ENCODE peak calls at places on chromosomes 7 and 10, in nine cellular contexts. One of them, this sample, is unnamed.

GRCh38 chr10:13309792-13310191 is 9.9 kb upstream of the PHYH start:
- DNase-seq in choroid plexus epithelial cell: no peak
- DNase-seq in tibial nerve: no peak
- DNase-seq in A549: no peak
- DNase-seq in kidney: no peak
- DNase-seq in left lung: no peak
- DNase-seq in AG10803: no peak
- DNase-seq in heart right ventricle: no peak
- DNase-seq in tibial artery: no peak
- DNase-seq in this sample: no peak

GRCh38 chr10:96125142-96125515 is 5.0 kb upstream of the ZNF518A start:
- DNase-seq in choroid plexus epithelial cell: peak
- DNase-seq in tibial nerve: no peak
- DNase-seq in A549: no peak
- DNase-seq in kidney: no peak
- DNase-seq in left lung: no peak
- DNase-seq in AG10803: no peak
- DNase-seq in heart right ventricle: no peak
- DNase-seq in tibial artery: no peak
- DNase-seq in this sample: no peak

GRCh38 chr10:84138478-84139125 is 707 bp upstream of the GHITM start:
- DNase-seq in choroid plexus epithelial cell: peak
- DNase-seq in tibial nerve: no peak
- DNase-seq in A549: peak
- DNase-seq in kidney: no peak
- DNase-seq in left lung: no peak
- DNase-seq in AG10803: no peak
- DNase-seq in heart right ventricle: peak
- DNase-seq in tibial artery: no peak
- DNase-seq in this sample: no peak

GRCh38 chr7:151391358-151391730 is 18.5 kb downstream of the WDR86 start:
- DNase-seq in choroid plexus epithelial cell: no peak
- DNase-seq in tibial nerve: no peak
- DNase-seq in A549: no peak
- DNase-seq in kidney: no peak
- DNase-seq in left lung: no peak
- DNase-seq in AG10803: no peak
- DNase-seq in heart right ventricle: no peak
- DNase-seq in tibial artery: no peak
- DNase-seq in this sample: no peak

GRCh38 chr10:31602541-31603244 is 283.7 kb downstream of the ZEB1 start:
- DNase-seq in choroid plexus epithelial cell: peak
- DNase-seq in tibial nerve: peak
- DNase-seq in A549: peak
- DNase-seq in kidney: peak
- DNase-seq in left lung: peak
- DNase-seq in AG10803: peak
- DNase-seq in heart right ventricle: peak
- DNase-seq in tibial artery: peak
- DNase-seq in this sample: peak

GRCh38 chr7:74481458-74482324 is 28.0 kb downstream of the GTF2IRD1 start:
- DNase-seq in choroid plexus epithelial cell: peak
- DNase-seq in tibial nerve: no peak
- DNase-seq in A549: peak
- DNase-seq in kidney: no peak
- DNase-seq in left lung: no peak
- DNase-seq in AG10803: peak
- DNase-seq in heart right ventricle: no peak
- DNase-seq in tibial artery: no peak
- DNase-seq in this sample: no peak

GRCh38 chr7:28656529-28656928 is 244.2 kb downstream of the CREB5 start:
- DNase-seq in choroid plexus epithelial cell: no peak
- DNase-seq in tibial nerve: no peak
- DNase-seq in A549: no peak
- DNase-seq in kidney: no peak
- DNase-seq in left lung: no peak
- DNase-seq in AG10803: no peak
- DNase-seq in heart right ventricle: no peak
- DNase-seq in tibial artery: no peak
- DNase-seq in this sample: no peak

GRCh38 chr7:8442295-8442813 is 8.9 kb downstream of the NXPH1 start:
- DNase-seq in choroid plexus epithelial cell: no peak
- DNase-seq in tibial nerve: no peak
- DNase-seq in A549: no peak
- DNase-seq in kidney: peak
- DNase-seq in left lung: no peak
- DNase-seq in AG10803: no peak
- DNase-seq in heart right ventricle: no peak
- DNase-seq in tibial artery: no peak
- DNase-seq in this sample: no peak

DNA sequence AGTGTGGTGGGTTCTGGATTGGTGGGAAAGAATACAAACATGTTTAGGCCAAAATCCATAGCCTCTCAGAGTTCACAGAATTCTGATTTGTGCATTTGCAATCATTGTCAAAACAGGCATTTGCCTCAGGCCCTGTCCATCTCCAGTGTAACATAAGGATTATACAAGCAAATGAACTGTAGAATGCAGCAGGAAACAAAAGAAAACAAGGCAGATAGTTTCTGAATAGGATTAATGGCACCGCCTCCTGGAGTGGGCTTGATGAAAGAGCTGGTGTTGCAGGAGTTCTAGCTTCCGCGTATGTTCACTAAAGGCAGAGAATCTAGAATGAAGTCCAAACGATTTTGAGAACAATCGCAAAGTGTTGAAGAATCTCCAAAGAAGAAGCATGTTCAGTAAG is 11.3 kb upstream of the MPP7 start:
- DNase-seq in choroid plexus epithelial cell: no peak
- DNase-seq in tibial nerve: no peak
- DNase-seq in A549: no peak
- DNase-seq in kidney: no peak
- DNase-seq in left lung: no peak
- DNase-seq in AG10803: no peak
- DNase-seq in heart right ventricle: no peak
- DNase-seq in tibial artery: no peak
- DNase-seq in this sample: no peak
- TF ChIP-seq CTCF in choroid plexus epithelial cell: no peak
- TF ChIP-seq CTCF in tibial nerve: no peak
- TF ChIP-seq CTCF in A549: no peak
- TF ChIP-seq CTCF in kidney: no peak
- TF ChIP-seq CTCF in left lung: no peak
- TF ChIP-seq CTCF in AG10803: no peak
- TF ChIP-seq CTCF in heart right ventricle: no peak
- TF ChIP-seq CTCF in tibial artery: no peak
- TF ChIP-seq CTCF in this sample: no peak

GRCh38 chr10:91614254-91614624 is 18.6 kb downstream of the PPP1R3C start:
- DNase-seq in choroid plexus epithelial cell: peak
- DNase-seq in tibial nerve: no peak
- DNase-seq in A549: no peak
- DNase-seq in kidney: no peak
- DNase-seq in left lung: no peak
- DNase-seq in AG10803: peak
- DNase-seq in heart right ventricle: no peak
- DNase-seq in tibial artery: no peak
- DNase-seq in this sample: peak

GRCh38 chr10:91610444-91610843 is 22.4 kb downstream of the PPP1R3C start:
- DNase-seq in choroid plexus epithelial cell: no peak
- DNase-seq in tibial nerve: no peak
- DNase-seq in A549: no peak
- DNase-seq in kidney: no peak
- DNase-seq in left lung: no peak
- DNase-seq in AG10803: peak
- DNase-seq in heart right ventricle: no peak
- DNase-seq in tibial artery: no peak
- DNase-seq in this sample: no peak

GRCh38 chr10:91610919-91611318 is 22.0 kb downstream of the PPP1R3C start:
- DNase-seq in choroid plexus epithelial cell: no peak
- DNase-seq in tibial nerve: no peak
- DNase-seq in A549: no peak
- DNase-seq in kidney: no peak
- DNase-seq in left lung: no peak
- DNase-seq in AG10803: no peak
- DNase-seq in heart right ventricle: no peak
- DNase-seq in tibial artery: no peak
- DNase-seq in this sample: no peak

GRCh38 chr10:91616124-91616523 is 16.7 kb downstream of the PPP1R3C start:
- DNase-seq in choroid plexus epithelial cell: peak
- DNase-seq in tibial nerve: no peak
- DNase-seq in A549: no peak
- DNase-seq in kidney: no peak
- DNase-seq in left lung: no peak
- DNase-seq in AG10803: peak
- DNase-seq in heart right ventricle: no peak
- DNase-seq in tibial artery: no peak
- DNase-seq in this sample: peak

DNA sequence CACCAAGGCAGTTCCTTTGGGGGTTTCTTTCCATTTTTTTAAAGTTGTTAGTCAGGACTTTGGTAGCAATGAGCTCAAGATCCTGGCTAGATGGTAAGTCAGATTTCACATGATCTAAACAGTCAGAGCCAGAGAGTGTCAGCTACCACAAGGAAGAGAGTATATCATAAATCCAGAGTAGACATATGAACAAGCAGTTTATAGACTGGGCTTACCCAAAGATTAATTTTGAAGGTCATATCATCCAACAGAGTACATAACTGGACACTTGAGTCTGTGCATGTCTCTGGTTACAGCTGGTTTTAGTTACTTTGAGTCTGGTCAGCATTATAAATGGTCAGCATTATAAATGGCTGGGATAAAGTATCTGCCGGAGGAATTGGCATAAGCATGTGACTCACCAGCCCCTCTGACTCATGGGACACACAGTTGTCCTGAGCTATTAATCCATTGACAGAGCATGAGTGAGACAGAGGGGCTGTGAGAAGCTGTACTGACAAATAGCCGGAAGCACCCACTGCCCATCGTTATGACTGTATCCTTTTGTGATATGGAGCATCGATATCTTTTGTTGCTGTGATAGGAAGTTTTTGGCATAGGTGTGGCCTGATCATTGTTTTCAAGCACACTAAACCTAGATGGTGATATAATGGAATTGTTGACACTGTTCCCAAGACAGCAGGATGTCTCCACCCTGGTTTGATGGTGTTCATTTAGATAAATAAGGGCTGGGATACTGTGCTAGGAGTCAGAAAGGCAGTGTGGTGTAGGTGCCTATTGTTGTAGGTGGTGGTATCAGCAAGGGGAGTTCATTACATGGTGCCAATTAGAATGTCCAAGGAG is 19.2 kb downstream of the PPP1R3C start:
- DNase-seq in choroid plexus epithelial cell: peak
- DNase-seq in tibial nerve: no peak
- DNase-seq in A549: peak
- DNase-seq in kidney: no peak
- DNase-seq in left lung: no peak
- DNase-seq in AG10803: peak
- DNase-seq in heart right ventricle: no peak
- DNase-seq in tibial artery: no peak
- DNase-seq in this sample: peak
- H3K4me3 ChIP-seq in choroid plexus epithelial cell: no peak
- H3K4me3 ChIP-seq in tibial nerve: no peak
- H3K4me3 ChIP-seq in A549: no peak
- H3K4me3 ChIP-seq in kidney: no peak
- H3K4me3 ChIP-seq in left lung: no peak
- H3K4me3 ChIP-seq in AG10803: no peak
- H3K4me3 ChIP-seq in heart right ventricle: no peak
- H3K4me3 ChIP-seq in tibial artery: no peak
- H3K4me3 ChIP-seq in this sample: no peak

GRCh38 chr10:7526017-7526400 is 115.2 kb upstream of the SFMBT2 start:
- DNase-seq in choroid plexus epithelial cell: no peak
- DNase-seq in tibial nerve: no peak
- DNase-seq in A549: no peak
- DNase-seq in kidney: no peak
- DNase-seq in left lung: no peak
- DNase-seq in AG10803: no peak
- DNase-seq in heart right ventricle: no peak
- DNase-seq in tibial artery: no peak
- DNase-seq in this sample: no peak

GRCh38 chr10:7532723-7533498 is 122.1 kb upstream of the SFMBT2 start:
- DNase-seq in choroid plexus epithelial cell: no peak
- DNase-seq in tibial nerve: no peak
- DNase-seq in A549: no peak
- DNase-seq in kidney: no peak
- DNase-seq in left lung: no peak
- DNase-seq in AG10803: no peak
- DNase-seq in heart right ventricle: no peak
- DNase-seq in tibial artery: no peak
- DNase-seq in this sample: no peak

GRCh38 chr10:7525314-7526016 is 114.6 kb upstream of the SFMBT2 start:
- DNase-seq in choroid plexus epithelial cell: peak
- DNase-seq in tibial nerve: peak
- DNase-seq in A549: peak
- DNase-seq in kidney: no peak
- DNase-seq in left lung: no peak
- DNase-seq in AG10803: peak
- DNase-seq in heart right ventricle: no peak
- DNase-seq in tibial artery: no peak
- DNase-seq in this sample: peak

GRCh38 chr10:7527468-7527867 is 116.6 kb upstream of the SFMBT2 start:
- DNase-seq in choroid plexus epithelial cell: no peak
- DNase-seq in tibial nerve: no peak
- DNase-seq in A549: no peak
- DNase-seq in kidney: no peak
- DNase-seq in left lung: no peak
- DNase-seq in AG10803: no peak
- DNase-seq in heart right ventricle: no peak
- DNase-seq in tibial artery: no peak
- DNase-seq in this sample: no peak

GRCh38 chr10:7529638-7530037 is 118.8 kb upstream of the SFMBT2 start:
- DNase-seq in choroid plexus epithelial cell: no peak
- DNase-seq in tibial nerve: no peak
- DNase-seq in A549: peak
- DNase-seq in kidney: peak
- DNase-seq in left lung: no peak
- DNase-seq in AG10803: peak
- DNase-seq in heart right ventricle: no peak
- DNase-seq in tibial artery: no peak
- DNase-seq in this sample: no peak
- TF ChIP-seq CTCF in choroid plexus epithelial cell: peak
- TF ChIP-seq CTCF in tibial nerve: no peak
- TF ChIP-seq CTCF in A549: peak
- TF ChIP-seq CTCF in kidney: peak
- TF ChIP-seq CTCF in left lung: no peak
- TF ChIP-seq CTCF in AG10803: peak
- TF ChIP-seq CTCF in heart right ventricle: peak
- TF ChIP-seq CTCF in tibial artery: peak
- TF ChIP-seq CTCF in this sample: no peak

GRCh38 chr7:114415054-114415997 is 711 bp downstream of the FOXP2 start:
- DNase-seq in choroid plexus epithelial cell: no peak
- DNase-seq in tibial nerve: no peak
- DNase-seq in A549: no peak
- DNase-seq in kidney: no peak
- DNase-seq in left lung: no peak
- DNase-seq in AG10803: no peak
- DNase-seq in heart right ventricle: no peak
- DNase-seq in tibial artery: no peak
- DNase-seq in this sample: no peak

GRCh38 chr7:114414151-114415053 is at the start of gene FOXP2:
- DNase-seq in choroid plexus epithelial cell: peak
- DNase-seq in tibial nerve: no peak
- DNase-seq in A549: peak
- DNase-seq in kidney: no peak
- DNase-seq in left lung: no peak
- DNase-seq in AG10803: peak
- DNase-seq in heart right ventricle: no peak
- DNase-seq in tibial artery: no peak
- DNase-seq in this sample: no peak

GRCh38 chr7:114412548-114412947 is 2.1 kb upstream of the FOXP2 start:
- DNase-seq in choroid plexus epithelial cell: no peak
- DNase-seq in tibial nerve: no peak
- DNase-seq in A549: no peak
- DNase-seq in kidney: no peak
- DNase-seq in left lung: no peak
- DNase-seq in AG10803: no peak
- DNase-seq in heart right ventricle: no peak
- DNase-seq in tibial artery: no peak
- DNase-seq in this sample: no peak

GRCh38 chr7:114416089-114416990 is 1.7 kb downstream of the FOXP2 start:
- DNase-seq in choroid plexus epithelial cell: no peak
- DNase-seq in tibial nerve: no peak
- DNase-seq in A549: no peak
- DNase-seq in kidney: no peak
- DNase-seq in left lung: no peak
- DNase-seq in AG10803: no peak
- DNase-seq in heart right ventricle: no peak
- DNase-seq in tibial artery: no peak
- DNase-seq in this sample: no peak

GRCh38 chr7:114413741-114414140 is 874 bp upstream of the FOXP2 start:
- DNase-seq in choroid plexus epithelial cell: no peak
- DNase-seq in tibial nerve: no peak
- DNase-seq in A549: no peak
- DNase-seq in kidney: no peak
- DNase-seq in left lung: no peak
- DNase-seq in AG10803: no peak
- DNase-seq in heart right ventricle: no peak
- DNase-seq in tibial artery: no peak
- DNase-seq in this sample: no peak
- H3K4me3 ChIP-seq in choroid plexus epithelial cell: no peak
- H3K4me3 ChIP-seq in tibial nerve: no peak
- H3K4me3 ChIP-seq in A549: no peak
- H3K4me3 ChIP-seq in kidney: no peak
- H3K4me3 ChIP-seq in left lung: no peak
- H3K4me3 ChIP-seq in AG10803: no peak
- H3K4me3 ChIP-seq in heart right ventricle: no peak
- H3K4me3 ChIP-seq in tibial artery: no peak
- H3K4me3 ChIP-seq in this sample: no peak

This sample was measured in retinal pigment epithelial cell.